ENCODE peak calls at places on chromosomes 16 and 17, in four cellular contexts. Y is HCT116; L is caudate nucleus; E is CD4-positive, CD25-positive, alpha-beta regulatory T cell. U is an unnamed sample.

GRCh38 chr17:36482611-36483504 is 3.6 kb upstream of the ZNHIT3 start:
- DNase-seq in Y (peak; percentile 66), L (peak; percentile 25), E (peak; percentile 72), U (peak; percentile 58)

GRCh38 chr17:82095777-82096708 is 2.0 kb downstream of the FASN start:
- DNase-seq in E (no peak), L (no peak), Y (no peak), U (no peak)

GRCh38 chr17:50863221-50863843 is 2.8 kb downstream of the TOB1 start:
- DNase-seq in E (no peak), L (peak; percentile 27), Y (peak; percentile 36), U (peak; percentile 74)

GRCh38 chr17:8072727-8073461 is 14.6 kb downstream of the ALOX12B start:
- DNase-seq in L (no peak), E (peak; percentile 30), Y (no peak), U (no peak)

GRCh38 chr17:57375770-57376181 is 119.5 kb downstream of the MSI2 start:
- DNase-seq in Y (peak; percentile 90), E (no peak), L (no peak), U (no peak)

GRCh38 chr16:4309833-4310266 is 6.0 kb upstream of the GLIS2 start:
- DNase-seq in L (no peak), Y (peak; percentile 61), E (peak; percentile 41), U (no peak)

GRCh38 chr17:15446036-15446435 is 21.4 kb downstream of the CDRT4 start:
- DNase-seq in L (no peak), E (no peak), Y (no peak), U (no peak)

GRCh38 chr17:67245694-67246397 is 850 bp upstream of the HELZ start:
- DNase-seq in Y (no peak), E (peak; percentile 41), L (no peak), U (no peak)

GRCh38 chr17:2174048-2174447 is 119.1 kb downstream of the HIC1 start:
- DNase-seq in Y (no peak), L (no peak), E (no peak), U (no peak)

GRCh38 chr17:2175294-2175628 is 120.4 kb downstream of the HIC1 start:
- DNase-seq in Y (no peak), L (no peak), E (no peak), U (no peak)

GRCh38 chr17:2176484-2177175 is 121.7 kb downstream of the HIC1 start:
- DNase-seq in Y (no peak), L (no peak), E (no peak), U (no peak)

GRCh38 chr17:2173005-2173404 is 118.1 kb downstream of the HIC1 start:
- DNase-seq in Y (no peak), L (no peak), E (no peak), U (no peak)

GRCh38 chr17:2174471-2175293 is 119.8 kb downstream of the HIC1 start:
- DNase-seq in L (no peak), Y (no peak), E (no peak), U (no peak)
- H3K27ac ChIP-seq in L (no peak overlapping the region), Y (no peak overlapping the region), E (no peak overlapping the region), U (no peak overlapping the region)

DNA sequence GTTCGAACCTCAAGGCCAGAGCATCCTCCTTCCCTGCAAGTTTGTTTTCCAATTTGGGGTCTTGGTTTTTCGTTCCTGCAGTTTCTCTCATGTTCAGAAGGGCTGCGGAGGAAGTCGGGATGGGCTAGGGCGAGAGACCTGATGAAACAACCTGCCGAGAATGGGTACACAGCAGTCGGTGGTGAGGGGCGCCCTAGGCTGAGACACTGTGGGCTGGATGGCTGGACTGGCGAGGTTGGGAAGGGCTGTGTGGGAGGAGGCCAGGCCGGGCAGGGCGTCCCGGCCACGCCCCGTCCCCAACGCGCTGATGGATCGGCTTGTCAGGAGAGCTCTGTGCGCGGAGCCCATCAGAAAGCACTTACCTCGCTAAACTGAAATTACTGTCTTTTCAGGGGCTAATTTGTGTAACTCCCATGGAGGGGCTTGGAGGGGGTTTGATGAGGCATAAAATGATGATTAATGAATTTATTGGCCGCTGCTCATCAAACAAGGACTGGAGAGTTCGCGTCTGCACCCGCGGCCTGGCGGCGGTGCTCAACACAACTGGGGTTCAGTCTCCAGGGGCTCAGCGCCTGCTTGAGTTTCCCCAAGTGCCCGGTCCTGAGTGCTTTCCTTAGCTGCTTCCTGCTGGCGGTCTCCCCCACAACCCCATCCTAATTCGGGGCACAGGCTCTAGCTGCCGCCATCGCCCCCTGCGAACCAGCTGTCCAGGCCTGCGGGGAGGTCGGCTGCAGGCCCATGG is 9.0 kb downstream of the IRX5 start:
- DNase-seq in Y (no peak), E (no peak), L (no peak), U (no peak)
- H3K27ac ChIP-seq in Y (no peak overlapping the region), E (no peak overlapping the region), L (no peak overlapping the region), U (no peak overlapping the region)

DNA sequence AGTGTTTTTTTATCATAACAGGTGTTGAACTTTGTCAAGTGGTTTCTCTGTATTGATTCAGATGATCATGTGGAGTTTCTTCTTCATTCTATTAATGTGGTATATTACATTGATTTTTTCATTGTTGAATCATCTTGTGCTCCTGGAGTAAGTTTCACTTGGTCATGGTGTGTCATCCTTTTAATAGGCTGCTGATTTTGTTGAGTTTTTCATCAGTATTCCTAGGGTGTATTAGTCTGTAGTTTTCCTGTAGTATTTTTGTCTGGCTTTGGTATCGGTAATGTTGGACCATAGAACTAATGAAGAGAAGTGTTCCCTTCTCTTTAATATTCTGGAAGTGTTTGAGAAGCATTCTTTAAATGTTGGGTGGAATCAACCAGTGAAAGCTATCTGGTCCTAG is 99.0 kb downstream of the OMG start:
- DNase-seq in E (no peak), L (no peak), Y (no peak), U (no peak)
- H3K27ac ChIP-seq in E (no peak overlapping the region), L (no peak overlapping the region), Y (no peak overlapping the region), U (no peak overlapping the region)

GRCh38 chr17:74010903-74011302 is 192.6 kb upstream of the RPL38 start:
- DNase-seq in E (no peak), Y (no peak), L (no peak), U (no peak)

GRCh38 chr17:74006366-74006765 is 197.1 kb upstream of the RPL38 start:
- DNase-seq in E (no peak), L (no peak), Y (no peak), U (no peak)

GRCh38 chr17:74011963-74012362 is 191.5 kb upstream of the RPL38 start:
- DNase-seq in Y (no peak), E (no peak), L (no peak), U (no peak)

GRCh38 chr17:74005790-74006189 is 197.7 kb upstream of the RPL38 start:
- DNase-seq in E (no peak), L (no peak), Y (no peak), U (no peak)

DNA sequence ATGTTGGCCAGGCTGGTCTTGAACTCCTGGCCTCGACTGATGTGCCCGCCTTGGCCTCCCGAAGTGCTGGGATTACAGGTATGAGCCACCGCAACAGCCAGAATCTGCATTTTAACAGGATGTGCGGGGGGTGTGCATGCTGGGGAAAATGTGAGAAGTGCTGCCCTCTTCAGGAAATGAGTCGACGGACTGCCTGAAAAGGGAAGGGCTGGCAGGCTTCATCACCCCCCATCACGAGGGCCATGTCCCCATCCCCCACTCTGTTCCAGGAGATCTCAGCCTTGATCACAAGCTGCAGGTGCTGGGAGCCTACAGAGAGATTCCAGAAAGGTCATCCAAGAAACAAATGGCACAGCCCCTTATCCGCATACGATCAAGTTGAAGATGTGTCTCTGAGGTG is 195.3 kb upstream of the RPL38 start:
- DNase-seq in L (no peak), E (no peak), Y (peak; percentile 16), U (no peak)
- H3K27ac ChIP-seq in L (no peak overlapping the region), E (no peak overlapping the region), Y (no peak overlapping the region), U (no peak overlapping the region)

U was measured in substantia nigra.